ENCODE peak calls at places on chromosomes 2 and 18, in four cellular contexts. V is choroid plexus epithelial cell, S is lower lobe of right lung, K is heart left ventricle. A is an unnamed sample.

GRCh38 chr2:36376319-36376765 is 20.8 kb downstream of the CRIM1 start:
- DNase-seq in S (peak; percentile 70), V (peak; percentile 66), K (peak; percentile 89), A (peak; percentile 72)

GRCh38 chr2:224433442-224433841 is 31.5 kb upstream of the FAM124B start:
- DNase-seq in K (no peak), S (no peak), V (no peak), A (no peak)

GRCh38 chr2:159608723-159609308 is 7.5 kb downstream of the BAZ2B start:
- DNase-seq in K (no peak), S (no peak), V (no peak), A (no peak)

GRCh38 chr2:37782721-37783438 is 111.4 kb upstream of the CDC42EP3 start:
- DNase-seq in V (no peak), K (no peak), S (no peak), A (peak; percentile 65)

GRCh38 chr2:126244937-126245336 is 411.0 kb upstream of the GYPC start:
- DNase-seq in V (peak; percentile 5), S (peak; percentile 49), K (peak; percentile 57), A (peak; percentile 34)

GRCh38 chr2:72919414-72920316 is 2.3 kb downstream of the EMX1 start:
- DNase-seq in K (no peak), S (no peak), V (no peak), A (no peak)

GRCh38 chr2:98736464-98736889 is 5.5 kb upstream of the MGAT4A start:
- DNase-seq in K (no peak), V (no peak), S (no peak), A (peak; percentile 17)

GRCh38 chr2:67839242-67839641 is 223.6 kb downstream of the C1D start:
- DNase-seq in V (peak; percentile 33), K (no peak), S (no peak), A (no peak)

GRCh38 chr2:61995515-61995914 is 90.0 kb downstream of the COMMD1 start:
- DNase-seq in K (no peak), S (no peak), V (no peak), A (no peak)

GRCh38 chr2:9760911-9761228 is 82.4 kb upstream of the TAF1B start:
- DNase-seq in V (no peak), S (no peak), K (no peak), A (no peak)
- TF ChIP-seq CTCF in V (no peak), S (no peak), K (no peak), A (no peak)

DNA sequence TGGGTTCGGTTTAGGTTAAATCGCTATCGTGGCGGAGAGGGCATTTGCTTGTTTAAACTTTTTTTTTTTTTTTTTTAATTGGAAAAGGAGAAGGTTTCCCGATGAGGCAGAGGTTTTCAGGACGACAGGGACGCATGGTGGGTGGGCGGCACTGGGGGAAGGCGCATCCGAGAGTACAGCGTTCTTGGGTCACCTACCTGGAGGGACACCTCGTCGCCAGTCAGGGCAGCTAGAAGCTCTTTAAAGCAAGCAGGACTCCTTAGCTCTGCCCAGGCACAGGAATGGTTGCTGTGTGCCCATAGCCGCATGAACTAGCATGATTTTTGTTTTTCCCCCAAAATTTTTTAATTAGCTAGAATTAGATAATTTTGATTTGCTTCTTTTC is 444 bp downstream of the LDLRAD4 start:
- DNase-seq in S (no peak), K (no peak), V (no peak), A (no peak)
- H3K4me3 ChIP-seq in S (peak overlapping the region; percentile 74), K (peak overlapping the region; percentile 81), V (no peak overlapping the region), A (no peak overlapping the region)

GRCh38 chr2:241860184-241861078 is 1.7 kb upstream of the PDCD1 start:
- DNase-seq in S (peak; percentile 37), K (peak; percentile 51), V (no peak), A (no peak)
- TF ChIP-seq CTCF in S (no peak), K (peak; percentile 18), V (no peak), A (no peak)

GRCh38 chr2:181682795-181683517 is 2.6 kb upstream of the NEUROD1 start:
- DNase-seq in V (no peak), S (no peak), K (no peak), A (no peak)
- H3K4me3 ChIP-seq in V (no peak overlapping the region), S (peak overlapping the region; percentile 11), K (peak overlapping the region; percentile 7), A (no peak overlapping the region)

GRCh38 chr2:182077451-182078142 is 91.9 kb downstream of the PPP1R1C start:
- DNase-seq in S (no peak), K (no peak), V (peak; percentile 95), A (peak; percentile 94)
- TF ChIP-seq CTCF in S (peak; percentile 67), K (peak; percentile 69), V (peak; percentile 72), A (peak; percentile 68)

A was measured in fibroblast of villous mesenchyme.